ENCODE peak calls at places on chromosomes 5 and 9, in eight cellular contexts. One of them, this sample, is unnamed.

GRCh38 chr9:137194388-137194787 is 5.9 kb downstream of the SSNA1 start:
- DNase-seq in tibial artery: no peak
- DNase-seq in astrocyte: no peak
- DNase-seq in HCT116: no peak
- DNase-seq in spleen: no peak
- DNase-seq in H1: no peak
- DNase-seq in suprapubic skin: no peak
- DNase-seq in SK-N-SH: no peak
- DNase-seq in this sample: no peak

GRCh38 chr9:19154135-19154612 is 26.9 kb upstream of the PLIN2 start:
- DNase-seq in astrocyte: peak; percentile 87
- DNase-seq in spleen: no peak
- DNase-seq in tibial artery: no peak
- DNase-seq in SK-N-SH: no peak
- DNase-seq in H1: no peak
- DNase-seq in suprapubic skin: no peak
- DNase-seq in HCT116: no peak
- DNase-seq in this sample: peak; percentile 71

GRCh38 chr9:114583776-114584175 is 3.8 kb upstream of the ATP6V1G1 start:
- DNase-seq in tibial artery: no peak
- DNase-seq in suprapubic skin: no peak
- DNase-seq in spleen: no peak
- DNase-seq in astrocyte: no peak
- DNase-seq in HCT116: no peak
- DNase-seq in H1: no peak
- DNase-seq in SK-N-SH: no peak
- DNase-seq in this sample: no peak

GRCh38 chr5:65927497-65928340 is 1.3 kb downstream of the ERBIN start:
- DNase-seq in H1: no peak
- DNase-seq in spleen: no peak
- DNase-seq in SK-N-SH: peak; percentile 45
- DNase-seq in HCT116: no peak
- DNase-seq in suprapubic skin: no peak
- DNase-seq in tibial artery: no peak
- DNase-seq in astrocyte: peak; percentile 60
- DNase-seq in this sample: peak; percentile 29

GRCh38 chr5:37811866-37812265 is 28.0 kb downstream of the GDNF start:
- DNase-seq in H1: no peak
- DNase-seq in suprapubic skin: no peak
- DNase-seq in tibial artery: no peak
- DNase-seq in HCT116: no peak
- DNase-seq in spleen: no peak
- DNase-seq in SK-N-SH: no peak
- DNase-seq in astrocyte: no peak
- DNase-seq in this sample: no peak

GRCh38 chr5:36407396-36407795 is 105.7 kb upstream of the RANBP3L start:
- DNase-seq in HCT116: no peak
- DNase-seq in astrocyte: peak; percentile 91
- DNase-seq in SK-N-SH: no peak
- DNase-seq in tibial artery: no peak
- DNase-seq in suprapubic skin: no peak
- DNase-seq in spleen: no peak
- DNase-seq in H1: no peak
- DNase-seq in this sample: no peak

GRCh38 chr5:322281-322941 is 897 bp downstream of the AHRR start:
- DNase-seq in H1: no peak
- DNase-seq in suprapubic skin: peak; percentile 80
- DNase-seq in astrocyte: no peak
- DNase-seq in SK-N-SH: no peak
- DNase-seq in tibial artery: no peak
- DNase-seq in spleen: no peak
- DNase-seq in HCT116: no peak
- DNase-seq in this sample: no peak

GRCh38 chr5:57033103-57033502 is 81.2 kb upstream of the MIER3 start:
- DNase-seq in astrocyte: no peak
- DNase-seq in tibial artery: no peak
- DNase-seq in SK-N-SH: no peak
- DNase-seq in HCT116: peak; percentile 34
- DNase-seq in H1: no peak
- DNase-seq in spleen: no peak
- DNase-seq in suprapubic skin: no peak
- DNase-seq in this sample: no peak

GRCh38 chr9:4573634-4574391 is 83.5 kb downstream of the SLC1A1 start:
- DNase-seq in spleen: no peak
- DNase-seq in H1: no peak
- DNase-seq in HCT116: no peak
- DNase-seq in astrocyte: no peak
- DNase-seq in SK-N-SH: no peak
- DNase-seq in tibial artery: no peak
- DNase-seq in suprapubic skin: no peak
- DNase-seq in this sample: no peak

GRCh38 chr5:10352404-10353240 is 873 bp upstream of the MARCHF6 start:
- DNase-seq in H1: no peak
- DNase-seq in suprapubic skin: no peak
- DNase-seq in astrocyte: peak; percentile 69
- DNase-seq in SK-N-SH: peak; percentile 38
- DNase-seq in spleen: no peak
- DNase-seq in tibial artery: peak; percentile 68
- DNase-seq in HCT116: no peak
- DNase-seq in this sample: no peak

GRCh38 chr5:8913522-8913921 is 632.4 kb downstream of the SEMA5A start:
- DNase-seq in SK-N-SH: no peak
- DNase-seq in suprapubic skin: no peak
- DNase-seq in H1: no peak
- DNase-seq in tibial artery: no peak
- DNase-seq in HCT116: no peak
- DNase-seq in astrocyte: no peak
- DNase-seq in spleen: no peak
- DNase-seq in this sample: no peak

GRCh38 chr9:96505316-96505991 is 55.5 kb downstream of the HABP4 start:
- DNase-seq in H1: no peak
- DNase-seq in tibial artery: peak; percentile 73
- DNase-seq in astrocyte: no peak
- DNase-seq in HCT116: no peak
- DNase-seq in spleen: no peak
- DNase-seq in suprapubic skin: no peak
- DNase-seq in SK-N-SH: no peak
- DNase-seq in this sample: no peak

GRCh38 chr9:96503918-96504317 is 53.9 kb downstream of the HABP4 start:
- DNase-seq in H1: no peak
- DNase-seq in HCT116: no peak
- DNase-seq in SK-N-SH: no peak
- DNase-seq in suprapubic skin: no peak
- DNase-seq in spleen: no peak
- DNase-seq in tibial artery: peak; percentile 28
- DNase-seq in astrocyte: no peak
- DNase-seq in this sample: no peak

GRCh38 chr9:96500696-96501660 is 51.0 kb downstream of the HABP4 start:
- DNase-seq in suprapubic skin: no peak
- DNase-seq in H1: no peak
- DNase-seq in spleen: no peak
- DNase-seq in HCT116: no peak
- DNase-seq in tibial artery: peak; percentile 29
- DNase-seq in SK-N-SH: no peak
- DNase-seq in astrocyte: peak; percentile 83
- DNase-seq in this sample: no peak

GRCh38 chr9:96499257-96499656 is 49.3 kb downstream of the HABP4 start:
- DNase-seq in H1: no peak
- DNase-seq in tibial artery: peak; percentile 58
- DNase-seq in astrocyte: no peak
- DNase-seq in SK-N-SH: no peak
- DNase-seq in HCT116: no peak
- DNase-seq in suprapubic skin: no peak
- DNase-seq in spleen: no peak
- DNase-seq in this sample: no peak

GRCh38 chr9:96501981-96502833 is 52.2 kb downstream of the HABP4 start:
- DNase-seq in H1: no peak
- DNase-seq in suprapubic skin: no peak
- DNase-seq in spleen: no peak
- DNase-seq in tibial artery: peak; percentile 55
- DNase-seq in astrocyte: no peak
- DNase-seq in SK-N-SH: no peak
- DNase-seq in HCT116: no peak
- DNase-seq in this sample: no peak
- TF ChIP-seq CTCF in H1: no peak
- TF ChIP-seq CTCF in suprapubic skin: no peak
- TF ChIP-seq CTCF in spleen: no peak
- TF ChIP-seq CTCF in tibial artery: no peak
- TF ChIP-seq CTCF in astrocyte: no peak
- TF ChIP-seq CTCF in SK-N-SH: no peak
- TF ChIP-seq CTCF in HCT116: no peak
- TF ChIP-seq CTCF in this sample: no peak

GRCh38 chr5:23506329-23507236 is 826 bp upstream of the PRDM9 start:
- DNase-seq in SK-N-SH: peak; percentile 16
- DNase-seq in astrocyte: no peak
- DNase-seq in spleen: no peak
- DNase-seq in suprapubic skin: no peak
- DNase-seq in HCT116: no peak
- DNase-seq in tibial artery: no peak
- DNase-seq in H1: peak; percentile 29
- DNase-seq in this sample: no peak

DNA sequence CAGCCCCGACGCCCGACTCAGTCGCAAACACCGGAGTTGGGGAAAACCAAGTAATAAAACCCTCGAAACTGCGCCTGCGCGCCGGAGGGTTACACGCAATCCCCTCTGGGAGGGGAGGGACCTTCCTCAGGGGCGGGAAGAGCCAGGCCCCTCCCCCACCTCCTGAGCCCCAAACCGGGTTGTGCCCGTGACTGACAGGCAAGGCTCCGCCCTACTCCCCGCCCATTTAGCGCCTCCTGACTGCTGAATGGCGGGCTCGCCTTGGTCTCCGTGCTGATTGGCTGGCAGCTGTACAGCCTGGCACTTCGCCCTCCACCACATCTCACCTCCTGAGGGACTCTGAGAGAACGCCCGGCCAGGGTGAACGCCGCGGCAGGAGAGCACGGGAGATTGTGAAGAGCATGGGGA is at the start of gene PRDM9:
- DNase-seq in tibial artery: no peak
- DNase-seq in HCT116: no peak
- DNase-seq in astrocyte: no peak
- DNase-seq in SK-N-SH: peak; percentile 68
- DNase-seq in suprapubic skin: no peak
- DNase-seq in H1: peak; percentile 10
- DNase-seq in spleen: peak; percentile 80
- DNase-seq in this sample: no peak
- H3K27ac ChIP-seq in tibial artery: no peak within 1 kb of the TSS
- H3K27ac ChIP-seq in HCT116: no peak within 1 kb of the TSS
- H3K27ac ChIP-seq in astrocyte: no peak within 1 kb of the TSS
- H3K27ac ChIP-seq in SK-N-SH: no peak within 1 kb of the TSS
- H3K27ac ChIP-seq in suprapubic skin: no peak within 1 kb of the TSS
- H3K27ac ChIP-seq in H1: no peak within 1 kb of the TSS
- H3K27ac ChIP-seq in spleen: no peak within 1 kb of the TSS
- H3K27ac ChIP-seq in this sample: no peak within 1 kb of the TSS

GRCh38 chr9:135184661-135185459 is 97.4 kb downstream of the OLFM1 start:
- DNase-seq in spleen: no peak
- DNase-seq in astrocyte: no peak
- DNase-seq in HCT116: no peak
- DNase-seq in SK-N-SH: peak; percentile 50
- DNase-seq in suprapubic skin: no peak
- DNase-seq in H1: no peak
- DNase-seq in tibial artery: no peak
- DNase-seq in this sample: no peak

GRCh38 chr9:135188681-135189151 is 101.2 kb downstream of the OLFM1 start:
- DNase-seq in astrocyte: no peak
- DNase-seq in tibial artery: no peak
- DNase-seq in HCT116: no peak
- DNase-seq in suprapubic skin: no peak
- DNase-seq in H1: no peak
- DNase-seq in SK-N-SH: no peak
- DNase-seq in spleen: no peak
- DNase-seq in this sample: no peak

GRCh38 chr9:135186248-135187164 is 99.0 kb downstream of the OLFM1 start:
- DNase-seq in SK-N-SH: peak; percentile 60
- DNase-seq in HCT116: no peak
- DNase-seq in spleen: no peak
- DNase-seq in H1: no peak
- DNase-seq in tibial artery: no peak
- DNase-seq in suprapubic skin: no peak
- DNase-seq in astrocyte: no peak
- DNase-seq in this sample: no peak

GRCh38 chr9:135189497-135189896 is 102.0 kb downstream of the OLFM1 start:
- DNase-seq in HCT116: no peak
- DNase-seq in tibial artery: no peak
- DNase-seq in astrocyte: no peak
- DNase-seq in SK-N-SH: no peak
- DNase-seq in suprapubic skin: no peak
- DNase-seq in spleen: no peak
- DNase-seq in H1: no peak
- DNase-seq in this sample: no peak

GRCh38 chr9:135187365-135187764 is 99.9 kb downstream of the OLFM1 start:
- DNase-seq in SK-N-SH: no peak
- DNase-seq in tibial artery: no peak
- DNase-seq in spleen: no peak
- DNase-seq in astrocyte: no peak
- DNase-seq in HCT116: no peak
- DNase-seq in H1: no peak
- DNase-seq in suprapubic skin: no peak
- DNase-seq in this sample: no peak
- H3K4me3 ChIP-seq in SK-N-SH: no peak overlapping the region
- H3K4me3 ChIP-seq in tibial artery: no peak overlapping the region
- H3K4me3 ChIP-seq in spleen: no peak overlapping the region
- H3K4me3 ChIP-seq in astrocyte: no peak overlapping the region
- H3K4me3 ChIP-seq in HCT116: no peak overlapping the region
- H3K4me3 ChIP-seq in H1: no peak overlapping the region
- H3K4me3 ChIP-seq in suprapubic skin: no peak overlapping the region
- H3K4me3 ChIP-seq in this sample: no peak overlapping the region

GRCh38 chr5:135219239-135219638 is 179.8 kb downstream of the MACROH2A1 start:
- DNase-seq in H1: no peak
- DNase-seq in astrocyte: no peak
- DNase-seq in SK-N-SH: no peak
- DNase-seq in spleen: no peak
- DNase-seq in tibial artery: no peak
- DNase-seq in HCT116: no peak
- DNase-seq in suprapubic skin: no peak
- DNase-seq in this sample: no peak

GRCh38 chr5:135216813-135217154 is 182.2 kb downstream of the MACROH2A1 start:
- DNase-seq in tibial artery: no peak
- DNase-seq in suprapubic skin: no peak
- DNase-seq in H1: no peak
- DNase-seq in astrocyte: no peak
- DNase-seq in SK-N-SH: no peak
- DNase-seq in HCT116: no peak
- DNase-seq in spleen: no peak
- DNase-seq in this sample: no peak

GRCh38 chr5:135216072-135216812 is 182.2 kb upstream of the PITX1 start:
- DNase-seq in tibial artery: peak; percentile 34
- DNase-seq in H1: no peak
- DNase-seq in spleen: no peak
- DNase-seq in HCT116: no peak
- DNase-seq in astrocyte: no peak
- DNase-seq in SK-N-SH: no peak
- DNase-seq in suprapubic skin: no peak
- DNase-seq in this sample: no peak

GRCh38 chr5:135218486-135218755 is 180.6 kb downstream of the MACROH2A1 start:
- DNase-seq in astrocyte: no peak
- DNase-seq in H1: no peak
- DNase-seq in suprapubic skin: peak; percentile 37
- DNase-seq in HCT116: no peak
- DNase-seq in spleen: peak; percentile 31
- DNase-seq in SK-N-SH: no peak
- DNase-seq in tibial artery: peak; percentile 47
- DNase-seq in this sample: no peak

GRCh38 chr5:135217669-135218485 is 181.2 kb downstream of the MACROH2A1 start:
- DNase-seq in spleen: peak; percentile 22
- DNase-seq in tibial artery: peak; percentile 37
- DNase-seq in HCT116: no peak
- DNase-seq in SK-N-SH: no peak
- DNase-seq in astrocyte: no peak
- DNase-seq in H1: no peak
- DNase-seq in suprapubic skin: peak; percentile 43
- DNase-seq in this sample: no peak
- TF ChIP-seq CTCF in spleen: no peak
- TF ChIP-seq CTCF in tibial artery: no peak
- TF ChIP-seq CTCF in HCT116: no peak
- TF ChIP-seq CTCF in SK-N-SH: peak; percentile 14
- TF ChIP-seq CTCF in astrocyte: no peak
- TF ChIP-seq CTCF in H1: peak; percentile 44
- TF ChIP-seq CTCF in suprapubic skin: no peak
- TF ChIP-seq CTCF in this sample: peak; percentile 15

This sample was measured in AG04450.